ENCODE peak calls at places on chromosomes 11 and 22, in seven cellular contexts. E, W, N, Q, G, J and L are unnamed samples.

GRCh38 chr22:43356881-43357280 is 13.7 kb upstream of the SCUBE1 start:
- DNase-seq in E (no peak), N (no peak), Q (no peak), G (no peak), W (no peak), J (no peak), L (no peak)

GRCh38 chr11:75582461-75582934 is 20.4 kb downstream of the SERPINH1 start:
- DNase-seq in N (no peak), W (no peak), E (no peak), Q (no peak), G (no peak), J (no peak), L (no peak)

GRCh38 chr11:90496722-90497121 is 273.9 kb upstream of the CHORDC1 start:
- DNase-seq in N (no peak), J (no peak), E (no peak), W (no peak), Q (no peak), G (no peak), L (no peak)

GRCh38 chr11:126113515-126113957 is 50.9 kb upstream of the CDON start:
- DNase-seq in E (peak), Q (no peak), J (peak), W (no peak), N (peak), G (peak), L (no peak)

GRCh38 chr11:2086239-2087040 is 52.7 kb downstream of the IGF2 start:
- DNase-seq in J (no peak), G (no peak), E (peak), W (no peak), Q (no peak), N (no peak), L (no peak)

GRCh38 chr22:38504731-38505594 is 1.1 kb downstream of the DDX17 start:
- DNase-seq in W (peak), E (peak), Q (peak), G (peak), N (peak), J (no peak), L (peak)

GRCh38 chr11:14519692-14520085 is 497 bp downstream of the PSMA1 start:
- DNase-seq in J (no peak), W (no peak), G (no peak), Q (no peak), N (no peak), E (no peak), L (no peak)

GRCh38 chr11:65500262-65501004 is 1.6 kb downstream of the MALAT1 start:
- DNase-seq in G (peak), W (no peak), E (peak), N (peak), J (no peak), Q (peak), L (no peak)

GRCh38 chr22:30015846-30016245 is 64.4 kb upstream of the HORMAD2 start:
- DNase-seq in J (no peak), E (no peak), Q (no peak), N (no peak), G (no peak), W (no peak), L (no peak)

GRCh38 chr11:120238968-120239620 is 846 bp upstream of the POU2F3 start:
- DNase-seq in J (no peak), N (no peak), Q (no peak), G (no peak), E (no peak), W (no peak), L (no peak)
- H3K4me3 ChIP-seq in J (no peak), N (no peak), Q (no peak), G (no peak), E (no peak), W (no peak), L (no peak)

DNA sequence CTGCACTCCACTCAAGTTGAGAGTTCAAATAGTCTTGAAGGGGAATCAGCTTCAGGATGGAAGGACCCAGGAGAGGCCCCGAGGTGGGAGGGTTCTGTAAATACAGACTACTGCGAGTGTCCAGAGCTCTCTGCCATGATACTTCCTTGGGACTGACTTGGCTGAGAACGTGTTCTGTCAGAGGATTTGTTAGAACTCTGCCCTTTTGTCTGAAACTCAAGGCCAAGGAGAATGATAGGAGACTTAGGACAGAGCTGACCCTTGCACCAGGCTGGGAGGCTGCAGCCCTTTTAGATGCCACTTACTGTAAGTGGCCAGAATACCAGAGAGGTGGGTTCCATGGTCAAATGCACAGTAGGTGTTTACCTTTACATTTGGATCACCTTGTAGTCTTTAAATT is 2.9 kb upstream of the ATF4 start:
- DNase-seq in J (no peak), W (no peak), E (no peak), N (no peak), G (no peak), Q (no peak), L (no peak)
- H3K4me3 ChIP-seq in J (no peak), W (no peak), E (no peak), N (no peak), G (no peak), Q (no peak), L (no peak)

DNA sequence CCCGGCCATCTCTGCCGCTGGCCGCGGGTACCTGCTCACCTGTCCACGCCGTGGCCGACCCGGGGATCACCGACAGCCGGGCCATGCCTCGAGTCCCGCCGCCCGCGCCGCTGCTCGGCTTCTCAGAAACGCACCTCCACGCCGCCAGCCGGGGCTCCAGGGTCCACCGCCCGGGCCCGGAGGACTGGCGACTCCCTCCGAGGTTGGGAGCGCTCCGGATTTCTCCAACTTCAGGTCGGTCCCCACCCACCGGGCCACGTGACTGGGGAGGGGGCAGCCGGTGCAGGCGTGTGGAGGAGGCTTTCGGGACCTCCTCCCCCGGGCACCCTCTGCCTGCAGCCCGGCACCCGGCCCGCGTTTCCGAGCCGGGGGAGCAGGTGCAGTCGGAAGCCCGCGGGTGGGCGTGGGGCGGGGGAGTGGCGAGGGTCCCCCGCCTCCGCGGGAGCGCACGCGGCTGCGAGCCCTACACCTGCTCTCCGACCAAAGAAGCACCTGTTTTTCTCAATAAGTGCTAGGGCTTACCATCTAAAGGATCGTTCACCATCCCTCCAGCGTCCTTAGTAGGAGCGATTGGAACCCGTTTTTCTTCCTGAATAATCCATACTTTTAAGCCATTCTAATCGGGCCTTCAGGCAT is 627 bp upstream of the NRIP3 start:
- DNase-seq in N (no peak), Q (no peak), W (peak), J (no peak), E (peak), G (peak), L (no peak)
- H3K4me3 ChIP-seq in N (peak), Q (no peak), W (peak), J (peak), E (peak), G (peak), L (peak)

DNA sequence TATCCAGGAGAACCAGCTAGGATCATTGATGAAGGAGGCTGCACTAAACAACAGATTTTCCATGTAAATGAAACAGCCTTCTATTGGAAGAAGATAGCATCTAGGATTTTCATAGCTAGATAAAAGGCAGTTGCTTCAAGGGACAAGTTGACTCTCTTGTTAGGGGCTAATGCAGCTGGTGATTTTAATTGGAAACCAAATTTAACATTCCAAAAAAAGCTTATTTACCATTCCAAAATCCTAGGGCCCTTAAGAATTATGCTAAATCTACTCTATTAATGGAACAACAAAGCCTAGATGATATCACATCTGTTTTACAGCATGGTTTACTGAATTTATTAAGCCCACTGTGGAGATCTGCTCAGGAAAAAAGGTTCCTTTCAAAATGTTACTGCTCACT is 66.5 kb upstream of the GRK2 start:
- DNase-seq in G (no peak), Q (no peak), W (no peak), E (no peak), N (no peak), J (no peak), L (no peak)
- H3K4me3 ChIP-seq in G (no peak), Q (no peak), W (no peak), E (no peak), N (no peak), J (no peak), L (no peak)